ENCODE peak calls at places on chromosomes 13 and 19, in seven cellular contexts. One of them, this sample, is unnamed.

GRCh38 chr19:39175564-39175963 is 21.2 kb upstream of the NCCRP1 start:
- DNase-seq in amygdala: no peak
- DNase-seq in CD8-positive, alpha-beta T cell: no peak
- DNase-seq in colonic mucosa: no peak
- DNase-seq in AG10803: no peak
- DNase-seq in activated CD4-positive, alpha-beta memory T cell treated with anti-CD3 and anti-CD28 coated beads, Interleukin-2, amount 10 ng/mL, durations not matched to agents 7 days and 5 days: no peak
- DNase-seq in GM06990: no peak
- DNase-seq in this sample: no peak

GRCh38 chr19:35500611-35501010 is 10.3 kb upstream of the KRTDAP start:
- DNase-seq in amygdala: no peak
- DNase-seq in CD8-positive, alpha-beta T cell: no peak
- DNase-seq in colonic mucosa: no peak
- DNase-seq in AG10803: no peak
- DNase-seq in activated CD4-positive, alpha-beta memory T cell treated with anti-CD3 and anti-CD28 coated beads, Interleukin-2, amount 10 ng/mL, durations not matched to agents 7 days and 5 days: no peak
- DNase-seq in GM06990: no peak
- DNase-seq in this sample: no peak

GRCh38 chr13:110320645-110321044 is 13.6 kb downstream of the COL4A2 start:
- DNase-seq in amygdala: no peak
- DNase-seq in CD8-positive, alpha-beta T cell: no peak
- DNase-seq in colonic mucosa: no peak
- DNase-seq in AG10803: no peak
- DNase-seq in activated CD4-positive, alpha-beta memory T cell treated with anti-CD3 and anti-CD28 coated beads, Interleukin-2, amount 10 ng/mL, durations not matched to agents 7 days and 5 days: no peak
- DNase-seq in GM06990: no peak
- DNase-seq in this sample: no peak

GRCh38 chr13:87331178-87331577 is 340.0 kb upstream of the SLITRK5 start:
- DNase-seq in amygdala: no peak
- DNase-seq in CD8-positive, alpha-beta T cell: no peak
- DNase-seq in colonic mucosa: no peak
- DNase-seq in AG10803: peak; percentile 0
- DNase-seq in activated CD4-positive, alpha-beta memory T cell treated with anti-CD3 and anti-CD28 coated beads, Interleukin-2, amount 10 ng/mL, durations not matched to agents 7 days and 5 days: no peak
- DNase-seq in GM06990: no peak
- DNase-seq in this sample: no peak

GRCh38 chr13:68390987-68391386 is 1160.9 kb upstream of the PCDH9 start:
- DNase-seq in amygdala: no peak
- DNase-seq in CD8-positive, alpha-beta T cell: no peak
- DNase-seq in colonic mucosa: no peak
- DNase-seq in AG10803: no peak
- DNase-seq in activated CD4-positive, alpha-beta memory T cell treated with anti-CD3 and anti-CD28 coated beads, Interleukin-2, amount 10 ng/mL, durations not matched to agents 7 days and 5 days: no peak
- DNase-seq in GM06990: no peak
- DNase-seq in this sample: no peak

GRCh38 chr19:17966497-17967257 is at the start of gene KCNN1:
- DNase-seq in amygdala: no peak
- DNase-seq in CD8-positive, alpha-beta T cell: no peak
- DNase-seq in colonic mucosa: no peak
- DNase-seq in AG10803: no peak
- DNase-seq in activated CD4-positive, alpha-beta memory T cell treated with anti-CD3 and anti-CD28 coated beads, Interleukin-2, amount 10 ng/mL, durations not matched to agents 7 days and 5 days: no peak
- DNase-seq in GM06990: no peak
- DNase-seq in this sample: no peak

GRCh38 chr13:97125810-97126738 is 96.1 kb upstream of the MBNL2 start:
- DNase-seq in amygdala: no peak
- DNase-seq in CD8-positive, alpha-beta T cell: no peak
- DNase-seq in colonic mucosa: no peak
- DNase-seq in AG10803: peak; percentile 71
- DNase-seq in activated CD4-positive, alpha-beta memory T cell treated with anti-CD3 and anti-CD28 coated beads, Interleukin-2, amount 10 ng/mL, durations not matched to agents 7 days and 5 days: no peak
- DNase-seq in GM06990: peak; percentile 56
- DNase-seq in this sample: no peak

GRCh38 chr19:3723883-3724282 is 15.7 kb downstream of the TJP3 start:
- DNase-seq in amygdala: no peak
- DNase-seq in CD8-positive, alpha-beta T cell: no peak
- DNase-seq in colonic mucosa: no peak
- DNase-seq in AG10803: no peak
- DNase-seq in activated CD4-positive, alpha-beta memory T cell treated with anti-CD3 and anti-CD28 coated beads, Interleukin-2, amount 10 ng/mL, durations not matched to agents 7 days and 5 days: no peak
- DNase-seq in GM06990: no peak
- DNase-seq in this sample: no peak

GRCh38 chr19:45919678-45920077 is 5.1 kb upstream of the NANOS2 start:
- DNase-seq in amygdala: peak; percentile 66
- DNase-seq in CD8-positive, alpha-beta T cell: no peak
- DNase-seq in colonic mucosa: no peak
- DNase-seq in AG10803: no peak
- DNase-seq in activated CD4-positive, alpha-beta memory T cell treated with anti-CD3 and anti-CD28 coated beads, Interleukin-2, amount 10 ng/mL, durations not matched to agents 7 days and 5 days: peak; percentile 26
- DNase-seq in GM06990: no peak
- DNase-seq in this sample: no peak

GRCh38 chr19:7559102-7559501 is 23.6 kb downstream of the PNPLA6 start:
- DNase-seq in amygdala: no peak
- DNase-seq in CD8-positive, alpha-beta T cell: no peak
- DNase-seq in colonic mucosa: no peak
- DNase-seq in AG10803: no peak
- DNase-seq in activated CD4-positive, alpha-beta memory T cell treated with anti-CD3 and anti-CD28 coated beads, Interleukin-2, amount 10 ng/mL, durations not matched to agents 7 days and 5 days: no peak
- DNase-seq in GM06990: no peak
- DNase-seq in this sample: no peak

GRCh38 chr19:10389863-10390262 is 9.5 kb upstream of the TYK2 start:
- DNase-seq in amygdala: no peak
- DNase-seq in CD8-positive, alpha-beta T cell: no peak
- DNase-seq in colonic mucosa: no peak
- DNase-seq in AG10803: no peak
- DNase-seq in activated CD4-positive, alpha-beta memory T cell treated with anti-CD3 and anti-CD28 coated beads, Interleukin-2, amount 10 ng/mL, durations not matched to agents 7 days and 5 days: no peak
- DNase-seq in GM06990: no peak
- DNase-seq in this sample: no peak

GRCh38 chr19:42919757-42920079 is 2.0 kb upstream of the PSG6 start:
- DNase-seq in amygdala: no peak
- DNase-seq in CD8-positive, alpha-beta T cell: no peak
- DNase-seq in colonic mucosa: no peak
- DNase-seq in AG10803: no peak
- DNase-seq in activated CD4-positive, alpha-beta memory T cell treated with anti-CD3 and anti-CD28 coated beads, Interleukin-2, amount 10 ng/mL, durations not matched to agents 7 days and 5 days: no peak
- DNase-seq in GM06990: no peak
- DNase-seq in this sample: no peak

GRCh38 chr19:4997297-4997696 is 28.4 kb downstream of the KDM4B start:
- DNase-seq in amygdala: no peak
- DNase-seq in CD8-positive, alpha-beta T cell: no peak
- DNase-seq in colonic mucosa: no peak
- DNase-seq in AG10803: no peak
- DNase-seq in activated CD4-positive, alpha-beta memory T cell treated with anti-CD3 and anti-CD28 coated beads, Interleukin-2, amount 10 ng/mL, durations not matched to agents 7 days and 5 days: no peak
- DNase-seq in GM06990: no peak
- DNase-seq in this sample: no peak

GRCh38 chr19:40962460-40962961 is 28.6 kb upstream of the CYP2B6 start:
- DNase-seq in amygdala: no peak
- DNase-seq in CD8-positive, alpha-beta T cell: no peak
- DNase-seq in colonic mucosa: no peak
- DNase-seq in AG10803: peak; percentile 16
- DNase-seq in activated CD4-positive, alpha-beta memory T cell treated with anti-CD3 and anti-CD28 coated beads, Interleukin-2, amount 10 ng/mL, durations not matched to agents 7 days and 5 days: no peak
- DNase-seq in GM06990: no peak
- DNase-seq in this sample: no peak

GRCh38 chr19:7783991-7784421 is 21.0 kb downstream of the CLEC4M start:
- DNase-seq in amygdala: no peak
- DNase-seq in CD8-positive, alpha-beta T cell: no peak
- DNase-seq in colonic mucosa: no peak
- DNase-seq in AG10803: peak; percentile 23
- DNase-seq in activated CD4-positive, alpha-beta memory T cell treated with anti-CD3 and anti-CD28 coated beads, Interleukin-2, amount 10 ng/mL, durations not matched to agents 7 days and 5 days: no peak
- DNase-seq in GM06990: no peak
- DNase-seq in this sample: no peak

GRCh38 chr19:6769006-6769637 is 1.9 kb upstream of the SH2D3A start:
- DNase-seq in amygdala: no peak
- DNase-seq in CD8-positive, alpha-beta T cell: no peak
- DNase-seq in colonic mucosa: no peak
- DNase-seq in AG10803: peak; percentile 15
- DNase-seq in activated CD4-positive, alpha-beta memory T cell treated with anti-CD3 and anti-CD28 coated beads, Interleukin-2, amount 10 ng/mL, durations not matched to agents 7 days and 5 days: no peak
- DNase-seq in GM06990: no peak
- DNase-seq in this sample: peak; percentile 40

GRCh38 chr13:108944760-108945159 is 315.3 kb downstream of the MYO16 start:
- DNase-seq in amygdala: no peak
- DNase-seq in CD8-positive, alpha-beta T cell: no peak
- DNase-seq in colonic mucosa: no peak
- DNase-seq in AG10803: peak; percentile 87
- DNase-seq in activated CD4-positive, alpha-beta memory T cell treated with anti-CD3 and anti-CD28 coated beads, Interleukin-2, amount 10 ng/mL, durations not matched to agents 7 days and 5 days: no peak
- DNase-seq in GM06990: no peak
- DNase-seq in this sample: no peak

GRCh38 chr13:57630661-57631606 is 610 bp upstream of the PCDH17 start:
- DNase-seq in amygdala: peak; percentile 76
- DNase-seq in CD8-positive, alpha-beta T cell: no peak
- DNase-seq in colonic mucosa: no peak
- DNase-seq in AG10803: no peak
- DNase-seq in activated CD4-positive, alpha-beta memory T cell treated with anti-CD3 and anti-CD28 coated beads, Interleukin-2, amount 10 ng/mL, durations not matched to agents 7 days and 5 days: no peak
- DNase-seq in GM06990: no peak
- DNase-seq in this sample: no peak

GRCh38 chr19:43784251-43784980 is 3.6 kb upstream of the KCNN4 start:
- DNase-seq in amygdala: no peak
- DNase-seq in CD8-positive, alpha-beta T cell: peak; percentile 75
- DNase-seq in colonic mucosa: peak; percentile 73
- DNase-seq in AG10803: peak; percentile 75
- DNase-seq in activated CD4-positive, alpha-beta memory T cell treated with anti-CD3 and anti-CD28 coated beads, Interleukin-2, amount 10 ng/mL, durations not matched to agents 7 days and 5 days: peak; percentile 72
- DNase-seq in GM06990: no peak
- DNase-seq in this sample: peak; percentile 85

GRCh38 chr13:29254971-29255370 is 340.5 kb downstream of the SLC7A1 start:
- DNase-seq in amygdala: no peak
- DNase-seq in CD8-positive, alpha-beta T cell: no peak
- DNase-seq in colonic mucosa: no peak
- DNase-seq in AG10803: no peak
- DNase-seq in activated CD4-positive, alpha-beta memory T cell treated with anti-CD3 and anti-CD28 coated beads, Interleukin-2, amount 10 ng/mL, durations not matched to agents 7 days and 5 days: no peak
- DNase-seq in GM06990: no peak
- DNase-seq in this sample: no peak

GRCh38 chr19:50046649-50047503 is 21.1 kb downstream of the ZNF473 start:
- DNase-seq in amygdala: peak; percentile 41
- DNase-seq in CD8-positive, alpha-beta T cell: peak; percentile 64
- DNase-seq in colonic mucosa: peak; percentile 63
- DNase-seq in AG10803: peak; percentile 51
- DNase-seq in activated CD4-positive, alpha-beta memory T cell treated with anti-CD3 and anti-CD28 coated beads, Interleukin-2, amount 10 ng/mL, durations not matched to agents 7 days and 5 days: peak; percentile 30
- DNase-seq in GM06990: no peak
- DNase-seq in this sample: peak; percentile 51

GRCh38 chr13:23377603-23378002 is 55.9 kb downstream of the SACS start:
- DNase-seq in amygdala: no peak
- DNase-seq in CD8-positive, alpha-beta T cell: no peak
- DNase-seq in colonic mucosa: no peak
- DNase-seq in AG10803: no peak
- DNase-seq in activated CD4-positive, alpha-beta memory T cell treated with anti-CD3 and anti-CD28 coated beads, Interleukin-2, amount 10 ng/mL, durations not matched to agents 7 days and 5 days: no peak
- DNase-seq in GM06990: no peak
- DNase-seq in this sample: no peak

GRCh38 chr13:110882228-110882627 is 32.6 kb downstream of the ANKRD10 start:
- DNase-seq in amygdala: no peak
- DNase-seq in CD8-positive, alpha-beta T cell: no peak
- DNase-seq in colonic mucosa: no peak
- DNase-seq in AG10803: peak; percentile 8
- DNase-seq in activated CD4-positive, alpha-beta memory T cell treated with anti-CD3 and anti-CD28 coated beads, Interleukin-2, amount 10 ng/mL, durations not matched to agents 7 days and 5 days: no peak
- DNase-seq in GM06990: no peak
- DNase-seq in this sample: no peak

GRCh38 chr13:69296130-69296529 is 811.5 kb upstream of the ATXN8OS start:
- DNase-seq in amygdala: no peak
- DNase-seq in CD8-positive, alpha-beta T cell: no peak
- DNase-seq in colonic mucosa: no peak
- DNase-seq in AG10803: no peak
- DNase-seq in activated CD4-positive, alpha-beta memory T cell treated with anti-CD3 and anti-CD28 coated beads, Interleukin-2, amount 10 ng/mL, durations not matched to agents 7 days and 5 days: no peak
- DNase-seq in GM06990: no peak
- DNase-seq in this sample: no peak